ENCODE peak calls at places on chromosomes 3 and 15, in nine cellular contexts. Y, F, P, C, H, K, Z, V and J are unnamed samples.

GRCh38 chr3:16048435-16049318 is 125.8 kb upstream of the GALNT15 start:
- DNase-seq in Y (peak; percentile 59), F (no peak), P (peak; percentile 69), C (peak; percentile 72), H (no peak), K (peak; percentile 84), Z (peak; percentile 82), V (peak; percentile 76), J (no peak)

GRCh38 chr3:29227307-29227706 is 53.6 kb upstream of the RBMS3 start:
- DNase-seq in Y (no peak), F (no peak), P (no peak), C (no peak), H (no peak), K (no peak), Z (no peak), V (no peak), J (no peak)

GRCh38 chr3:78894787-78895186 is 873.0 kb downstream of the ROBO1 start:
- DNase-seq in Y (no peak), F (no peak), P (no peak), C (no peak), H (no peak), K (no peak), Z (no peak), V (no peak), J (no peak)

GRCh38 chr3:8817486-8817885 is 48.1 kb upstream of the OXTR start:
- DNase-seq in Y (no peak), F (no peak), P (no peak), C (no peak), H (no peak), K (no peak), Z (no peak), V (no peak), J (no peak)

GRCh38 chr3:60399861-60400845 is 851.1 kb downstream of the FHIT start:
- DNase-seq in Y (no peak), F (no peak), P (no peak), C (no peak), H (no peak), K (peak; percentile 82), Z (no peak), V (no peak), J (no peak)

GRCh38 chr3:127525373-127525772 is 65.2 kb downstream of the TPRA1 start:
- DNase-seq in Y (peak; percentile 94), F (no peak), P (no peak), C (no peak), H (no peak), K (peak; percentile 93), Z (no peak), V (no peak), J (peak; percentile 22)

GRCh38 chr3:55716611-55717225 is 229.6 kb upstream of the WNT5A start:
- DNase-seq in Y (no peak), F (no peak), P (no peak), C (no peak), H (no peak), K (no peak), Z (no peak), V (no peak), J (no peak)

GRCh38 chr3:107740992-107741896 is 218.5 kb downstream of the BBX start:
- DNase-seq in Y (peak; percentile 14), F (no peak), P (no peak), C (no peak), H (no peak), K (peak; percentile 32), Z (peak; percentile 51), V (no peak), J (no peak)

GRCh38 chr3:161851941-161852566 is 355.4 kb downstream of the OTOL1 start:
- DNase-seq in Y (peak; percentile 28), F (no peak), P (peak; percentile 48), C (peak; percentile 14), H (no peak), K (peak; percentile 73), Z (peak; percentile 73), V (peak; percentile 16), J (peak; percentile 52)

GRCh38 chr15:71391421-71392047 is 276.3 kb downstream of the THSD4 start:
- DNase-seq in Y (no peak), F (no peak), P (no peak), C (no peak), H (no peak), K (no peak), Z (no peak), V (no peak), J (no peak)

GRCh38 chr3:3127432-3128010 is 781 bp downstream of the TRNT1 start:
- DNase-seq in Y (no peak), F (no peak), P (no peak), C (peak; percentile 15), H (no peak), K (peak; percentile 26), Z (peak; percentile 36), V (peak; percentile 19), J (no peak)

GRCh38 chr3:172553526-172554252 is 30.5 kb upstream of the TNFSF10 start:
- DNase-seq in Y (no peak), F (no peak), P (no peak), C (no peak), H (no peak), K (no peak), Z (no peak), V (no peak), J (no peak)

GRCh38 chr15:48333553-48333952 is 2.3 kb downstream of the DUT start:
- DNase-seq in Y (no peak), F (no peak), P (no peak), C (no peak), H (no peak), K (no peak), Z (peak; percentile 27), V (no peak), J (no peak)

GRCh38 chr3:25113891-25114290 is 314.2 kb upstream of the RARB start:
- DNase-seq in Y (no peak), F (no peak), P (no peak), C (no peak), H (no peak), K (no peak), Z (no peak), V (no peak), J (no peak)

GRCh38 chr3:181710581-181711255 is 1.0 kb upstream of the SOX2 start:
- DNase-seq in Y (no peak), F (no peak), P (no peak), C (no peak), H (no peak), K (no peak), Z (no peak), V (no peak), J (no peak)

GRCh38 chr3:11774296-11774877 is 72.3 kb downstream of the TAMM41 start:
- DNase-seq in Y (peak; percentile 21), F (no peak), P (peak; percentile 48), C (peak; percentile 68), H (no peak), K (peak; percentile 74), Z (peak; percentile 41), V (peak; percentile 77), J (no peak)

GRCh38 chr3:18018491-18019177 is 276.2 kb upstream of the TBC1D5 start:
- DNase-seq in Y (no peak), F (no peak), P (no peak), C (no peak), H (no peak), K (no peak), Z (no peak), V (no peak), J (no peak)